ENCODE peak calls at places on chromosomes 3 and 15, in ten cellular contexts. Y is Calu3, C is nephron progenitor cell, H is cardiac fibroblast, U is hepatocyte, W is AG04450, B is foreskin fibroblast, A is neural crest cell, D is cardiac muscle cell, V is fibroblast of pulmonary artery. I is an unnamed sample.

GRCh38 chr3:38120690-38121450 is 16.1 kb downstream of the ACAA1 start:
- DNase-seq in Y (no peak), C (no peak), H (no peak), U (no peak), W (no peak), B (no peak), A (no peak), D (no peak), V (no peak), I (no peak)

GRCh38 chr3:55009372-55009771 is 81.5 kb upstream of the LRTM1 start:
- DNase-seq in Y (no peak), C (no peak), H (no peak), U (no peak), W (no peak), B (no peak), A (no peak), D (no peak), V (no peak), I (no peak)

GRCh38 chr3:194040501-194041273 is 95.3 kb upstream of the HES1 start:
- DNase-seq in Y (no peak), C (peak; percentile 53), H (no peak), U (no peak), W (no peak), B (no peak), A (no peak), D (no peak), V (no peak), I (no peak)

GRCh38 chr15:75366163-75366562 is 2.2 kb downstream of the MAN2C1 start:
- DNase-seq in Y (no peak), C (no peak), H (no peak), U (no peak), W (no peak), B (no peak), A (no peak), D (no peak), V (no peak), I (no peak)

GRCh38 chr3:46811615-46812236 is 51.5 kb downstream of the MYL3 start:
- DNase-seq in Y (no peak), C (peak; percentile 47), H (no peak), U (peak; percentile 77), W (no peak), B (no peak), A (no peak), D (peak; percentile 40), V (no peak), I (no peak)

GRCh38 chr15:82159922-82160321 is 102.6 kb downstream of the EFL1 start:
- DNase-seq in Y (no peak), C (no peak), H (peak; percentile 68), U (peak; percentile 34), W (peak; percentile 96), B (peak; percentile 99), A (no peak), D (no peak), V (peak; percentile 79), I (no peak)

GRCh38 chr3:53200501-53201189 is 39.6 kb downstream of the PRKCD start:
- DNase-seq in Y (no peak), C (no peak), H (no peak), U (no peak), W (no peak), B (no peak), A (no peak), D (no peak), V (no peak), I (no peak)

GRCh38 chr3:129604223-129604941 is 2.1 kb downstream of the PLXND1 start:
- DNase-seq in Y (no peak), C (no peak), H (no peak), U (no peak), W (no peak), B (no peak), A (no peak), D (no peak), V (no peak), I (no peak)

DNA sequence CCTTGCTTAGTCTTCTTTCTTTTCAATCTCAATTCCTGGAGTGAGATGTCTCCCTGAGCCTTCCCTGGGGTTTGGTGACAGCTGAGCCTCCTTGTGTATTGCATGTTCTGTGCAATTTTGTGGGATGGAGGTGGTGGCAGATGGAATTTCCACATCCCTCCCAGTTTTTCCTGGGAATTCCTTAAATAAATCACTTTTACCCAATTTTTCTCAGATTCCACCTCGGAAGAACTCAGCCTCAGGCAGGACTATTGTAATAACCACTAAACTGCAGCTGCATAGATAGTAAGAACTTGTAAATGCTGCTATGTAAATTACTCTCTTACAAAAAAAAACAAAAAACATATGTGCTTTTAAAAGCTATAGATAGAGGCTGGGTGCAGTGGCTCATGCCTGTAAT is 88.5 kb upstream of the ABHD17C start:
- DNase-seq in Y (no peak), C (no peak), H (no peak), U (no peak), W (no peak), B (no peak), A (no peak), D (no peak), V (no peak), I (no peak)
- TF ChIP-seq CTCF in Y (no peak), C (no peak), H (no peak), U (no peak), W (no peak), B (no peak), A (no peak), D (no peak), V (no peak), I (no peak)

GRCh38 chr3:157199841-157200240 is 39.9 kb upstream of the CCNL1 start:
- DNase-seq in Y (no peak), C (no peak), H (peak; percentile 58), U (no peak), W (no peak), B (no peak), A (no peak), D (no peak), V (peak; percentile 28), I (no peak)

GRCh38 chr3:157201648-157202278 is 41.8 kb upstream of the CCNL1 start:
- DNase-seq in Y (no peak), C (no peak), H (peak; percentile 78), U (peak; percentile 45), W (no peak), B (peak; percentile 28), A (no peak), D (peak; percentile 44), V (peak; percentile 71), I (peak; percentile 54)

GRCh38 chr3:157204880-157205279 is 44.9 kb upstream of the CCNL1 start:
- DNase-seq in Y (no peak), C (no peak), H (no peak), U (no peak), W (no peak), B (no peak), A (no peak), D (no peak), V (no peak), I (no peak)

DNA sequence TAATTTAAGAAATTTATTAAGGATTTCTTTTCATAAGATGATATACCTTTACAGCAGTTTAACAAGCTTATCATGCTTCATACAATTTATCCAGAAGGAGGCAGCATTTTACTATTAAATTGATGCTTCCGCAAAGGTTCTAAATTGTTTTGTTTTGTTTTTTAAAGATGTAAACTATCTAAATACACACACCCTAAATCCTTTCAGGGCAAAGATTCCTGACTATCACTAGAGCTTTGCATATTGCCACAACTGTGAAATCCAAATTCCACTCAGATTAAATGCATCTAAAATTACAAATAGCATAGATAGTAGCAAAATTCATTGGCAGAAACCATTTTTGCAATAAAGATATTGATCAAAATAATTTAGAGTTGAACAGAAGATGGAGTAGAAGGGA is 44.5 kb upstream of the CCNL1 start:
- DNase-seq in Y (no peak), C (no peak), H (peak; percentile 80), U (peak; percentile 40), W (peak; percentile 11), B (peak; percentile 36), A (no peak), D (peak; percentile 19), V (peak; percentile 81), I (no peak)
- TF ChIP-seq CTCF in Y (peak; percentile 73), C (peak; percentile 33), H (peak; percentile 46), U (peak; percentile 70), W (peak; percentile 63), B (peak; percentile 35), A (peak; percentile 74), D (peak; percentile 52), V (peak; percentile 55), I (no peak)

DNA sequence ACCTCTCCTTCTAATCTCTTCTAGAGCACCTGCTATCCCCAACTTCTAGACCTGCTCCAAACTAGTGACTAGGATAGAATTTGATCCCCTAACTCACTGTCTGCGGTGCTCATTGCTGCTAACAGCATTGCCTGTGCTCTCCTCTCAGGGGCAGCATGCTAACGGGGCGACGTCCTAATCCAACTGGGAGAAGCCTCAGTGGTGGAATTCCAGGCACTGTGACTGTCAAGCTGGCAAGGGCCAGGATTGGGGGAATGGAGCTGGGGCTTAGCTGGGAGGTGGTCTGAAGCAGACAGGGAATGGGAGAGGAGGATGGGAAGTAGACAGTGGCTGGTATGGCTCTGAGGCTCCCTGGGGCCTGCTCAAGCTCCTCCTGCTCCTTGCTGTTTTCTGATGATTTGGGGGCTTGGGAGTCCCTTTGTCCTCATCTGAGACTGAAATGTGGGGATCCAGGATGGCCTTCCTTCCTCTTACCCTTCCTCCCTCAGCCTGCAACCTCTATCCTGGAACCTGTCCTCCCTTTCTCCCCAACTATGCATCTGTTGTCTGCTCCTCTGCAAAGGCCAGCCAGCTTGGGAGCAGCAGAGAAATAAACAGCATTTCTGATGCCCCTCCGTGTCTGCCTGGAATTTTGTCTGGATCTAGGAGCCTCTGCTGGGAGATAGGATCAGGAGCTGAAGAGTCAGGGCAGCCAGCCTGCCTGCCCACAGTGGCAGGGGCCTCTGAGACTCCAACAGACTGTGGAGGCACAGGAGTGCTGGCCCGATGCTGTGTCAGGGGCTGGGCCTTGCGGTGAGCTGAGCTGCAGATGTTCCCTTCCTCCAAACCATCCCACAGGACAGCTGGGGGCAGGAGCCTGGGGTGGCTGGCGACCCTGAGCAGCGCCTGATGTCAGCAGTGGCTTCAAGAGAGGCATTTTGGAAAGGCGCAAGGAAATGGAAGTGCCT is 3.0 kb downstream of the ISLR start:
- DNase-seq in Y (no peak), C (no peak), H (no peak), U (no peak), W (no peak), B (no peak), A (no peak), D (peak; percentile 32), V (no peak), I (no peak)
- TF ChIP-seq CTCF in Y (no peak), C (no peak), H (no peak), U (no peak), W (no peak), B (no peak), A (no peak), D (no peak), V (no peak), I (no peak)

GRCh38 chr3:62659660-62660059 is 215.6 kb downstream of the CADPS start:
- DNase-seq in Y (no peak), C (no peak), H (no peak), U (no peak), W (no peak), B (no peak), A (no peak), D (no peak), V (no peak), I (no peak)

GRCh38 chr3:62665627-62666433 is 209.4 kb downstream of the CADPS start:
- DNase-seq in Y (peak; percentile 75), C (peak; percentile 87), H (peak; percentile 48), U (peak; percentile 83), W (no peak), B (peak; percentile 43), A (peak; percentile 80), D (peak; percentile 79), V (peak; percentile 58), I (peak; percentile 27)

GRCh38 chr3:62667714-62668113 is 207.5 kb downstream of the CADPS start:
- DNase-seq in Y (no peak), C (peak; percentile 9), H (no peak), U (no peak), W (no peak), B (no peak), A (no peak), D (no peak), V (no peak), I (no peak)

DNA sequence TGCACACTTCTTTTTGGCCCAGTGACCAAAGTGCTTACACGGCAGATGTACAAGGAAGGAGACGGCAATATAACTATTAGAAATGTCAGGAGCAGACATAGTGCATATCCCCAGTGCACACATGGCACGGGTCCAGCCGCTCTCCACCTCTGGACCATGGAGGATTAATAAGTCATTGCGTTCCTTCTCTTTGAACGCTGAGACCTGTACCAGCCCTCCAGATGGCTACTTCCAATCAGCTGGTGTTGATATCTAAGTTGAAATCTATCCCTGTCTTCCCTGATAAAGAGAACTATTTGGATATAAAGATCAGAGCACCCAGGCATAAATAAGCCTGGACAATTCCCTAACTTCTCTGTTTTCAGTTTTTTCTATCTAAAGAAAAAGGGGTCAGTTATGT is 212.5 kb downstream of the CADPS start:
- DNase-seq in Y (no peak), C (no peak), H (no peak), U (no peak), W (no peak), B (no peak), A (no peak), D (no peak), V (no peak), I (no peak)
- TF ChIP-seq CTCF in Y (no peak), C (no peak), H (no peak), U (no peak), W (no peak), B (no peak), A (no peak), D (no peak), V (no peak), I (no peak)

I was measured in GM20000.